ENCODE peak calls at places on chromosomes 13 and 19, in nine cellular contexts. L is tibial nerve, A is A549, U is suprapubic skin, I is ovary, Z is endodermal cell, J is psoas muscle, R is cardiac muscle cell, B is tibial artery. W is an unnamed sample. For H3K4me1, the result is how much of the 10 kb centered on the place peaks cover.

GRCh38 chr13:111924676-111925075 is 142.3 kb upstream of the SOX1 start:
- DNase-seq in L (no peak), A (no peak), U (peak), I (no peak), Z (no peak), J (no peak), R (no peak), B (no peak), W (no peak)

GRCh38 chr13:49086711-49087110 is 111.0 kb downstream of the FNDC3A start:
- DNase-seq in L (no peak), A (no peak), U (no peak), I (no peak), Z (no peak), J (no peak), R (no peak), B (no peak), W (no peak)

GRCh38 chr13:52765991-52766390 is 26.4 kb upstream of the CNMD start:
- DNase-seq in L (no peak), A (no peak), U (no peak), I (no peak), Z (no peak), J (no peak), R (no peak), B (no peak), W (no peak)

GRCh38 chr13:99370476-99371272 is 63.5 kb upstream of the GPR183 start:
- DNase-seq in L (no peak), A (no peak), U (peak), I (no peak), Z (peak), J (no peak), R (no peak), B (no peak), W (no peak)

GRCh38 chr19:35856546-35857149 is at the start of gene KIRREL2:
- DNase-seq in L (no peak), A (peak), U (no peak), I (no peak), Z (peak), J (no peak), R (peak), B (no peak), W (no peak)

GRCh38 chr19:57465680-57466381 is 8.9 kb upstream of the VN1R1 start:
- DNase-seq in L (no peak), A (peak), U (no peak), I (no peak), Z (peak), J (no peak), R (no peak), B (no peak), W (no peak)

GRCh38 chr19:4897146-4897545 is 5.5 kb downstream of the ARRDC5 start:
- DNase-seq in L (no peak), A (no peak), U (no peak), I (no peak), Z (no peak), J (no peak), R (no peak), B (no peak), W (no peak)

GRCh38 chr13:24692541-24692940 is 12.3 kb downstream of the ATP12A start:
- DNase-seq in L (peak), A (no peak), U (no peak), I (no peak), Z (no peak), J (peak), R (no peak), B (peak), W (no peak)

GRCh38 chr19:12783849-12784393 is 7.4 kb upstream of the JUNB start:
- DNase-seq in L (no peak), A (no peak), U (no peak), I (peak), Z (peak), J (peak), R (no peak), B (peak), W (no peak)
- H3K4me1 ChIP-seq in L (half or more), A (half or more), U (half or more), I (under half), Z (under half), J (under half), R (under half), B (half or more), W (half or more)

GRCh38 chr19:1510807-1511206 is 2.0 kb downstream of the ADAMTSL5 start:
- DNase-seq in L (no peak), A (no peak), U (no peak), I (no peak), Z (no peak), J (no peak), R (no peak), B (no peak), W (no peak)
- H3K4me1 ChIP-seq in L (under half), A (under half), U (under half), I (under half), Z (under half), J (under half), R (under half), B (under half), W (under half)

GRCh38 chr19:12330340-12330739 is 3.1 kb downstream of the ZNF563 start:
- DNase-seq in L (no peak), A (no peak), U (no peak), I (no peak), Z (no peak), J (no peak), R (no peak), B (no peak), W (no peak)
- H3K4me1 ChIP-seq in L (under half), A (under half), U (under half), I (under half), Z (under half), J (under half), R (under half), B (under half), W (under half)

GRCh38 chr13:33274264-33274663 is 11.3 kb downstream of the STARD13 start:
- DNase-seq in L (no peak), A (no peak), U (no peak), I (no peak), Z (no peak), J (no peak), R (no peak), B (no peak), W (no peak)
- H3K4me1 ChIP-seq in L (under half), A (half or more), U (half or more), I (under half), Z (under half), J (under half), R (under half), B (half or more), W (under half)

GRCh38 chr19:55483681-55484361 is 1.2 kb upstream of the NAT14 start:
- DNase-seq in L (no peak), A (no peak), U (no peak), I (no peak), Z (peak), J (no peak), R (no peak), B (no peak), W (no peak)

GRCh38 chr19:55482967-55483671 is 1.9 kb upstream of the NAT14 start:
- DNase-seq in L (no peak), A (no peak), U (no peak), I (no peak), Z (peak), J (no peak), R (no peak), B (no peak), W (no peak)

GRCh38 chr19:55485439-55486011 is 537 bp downstream of the NAT14 start:
- DNase-seq in L (no peak), A (no peak), U (no peak), I (no peak), Z (peak), J (no peak), R (no peak), B (no peak), W (no peak)

GRCh38 chr19:55486043-55486970 is 1.3 kb downstream of the NAT14 start:
- DNase-seq in L (no peak), A (no peak), U (no peak), I (no peak), Z (peak), J (no peak), R (no peak), B (no peak), W (no peak)

GRCh38 chr19:55484571-55485438 is at the start of gene NAT14:
- DNase-seq in L (no peak), A (peak), U (no peak), I (peak), Z (peak), J (peak), R (peak), B (no peak), W (no peak)
- H3K4me1 ChIP-seq in L (under half), A (half or more), U (under half), I (under half), Z (under half), J (under half), R (under half), B (half or more), W (under half)

GRCh38 chr19:48627211-48627864 is 8.0 kb downstream of the SPHK2 start:
- DNase-seq in L (no peak), A (no peak), U (no peak), I (peak), Z (peak), J (no peak), R (no peak), B (peak), W (no peak)

GRCh38 chr19:48629599-48630288 is 7.4 kb downstream of the DBP start:
- DNase-seq in L (no peak), A (no peak), U (no peak), I (peak), Z (peak), J (peak), R (peak), B (peak), W (no peak)

GRCh38 chr19:48628486-48629296 is 8.5 kb downstream of the DBP start:
- DNase-seq in L (no peak), A (no peak), U (no peak), I (peak), Z (no peak), J (no peak), R (no peak), B (peak), W (no peak)

GRCh38 chr19:48629297-48629598 is 7.9 kb downstream of the DBP start:
- DNase-seq in L (no peak), A (no peak), U (no peak), I (peak), Z (no peak), J (no peak), R (no peak), B (peak), W (no peak)

GRCh38 chr19:48627865-48628314 is 8.6 kb downstream of the SPHK2 start:
- DNase-seq in L (no peak), A (no peak), U (no peak), I (peak), Z (no peak), J (no peak), R (no peak), B (no peak), W (no peak)
- H3K4me1 ChIP-seq in L (under half), A (under half), U (half or more), I (under half), Z (under half), J (under half), R (under half), B (under half), W (under half)

GRCh38 chr13:108195861-108196260 is 19.5 kb downstream of the LIG4 start:
- DNase-seq in L (no peak), A (no peak), U (no peak), I (no peak), Z (no peak), J (no peak), R (no peak), B (no peak), W (no peak)
- H3K4me1 ChIP-seq in L (under half), A (under half), U (under half), I (under half), Z (under half), J (under half), R (under half), B (under half), W (under half)

DNA sequence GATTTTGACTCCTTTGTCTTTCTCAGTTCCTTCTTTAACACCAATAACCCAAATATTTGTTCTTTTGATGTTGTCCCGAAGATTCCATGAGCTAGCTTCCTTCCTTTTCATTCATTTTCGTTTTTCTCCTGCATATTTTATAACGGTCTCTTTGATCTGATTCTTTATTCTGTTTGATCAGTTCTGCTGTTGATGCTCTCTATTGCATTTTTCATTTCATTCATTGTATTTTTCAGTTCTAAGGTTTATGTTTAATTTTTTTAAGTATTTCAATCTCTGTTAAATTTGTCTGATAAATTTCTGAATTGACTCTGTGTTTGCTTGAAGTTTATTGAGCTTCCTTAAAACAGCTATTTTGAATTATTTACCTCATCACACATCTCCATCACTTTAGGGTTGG is 68.4 kb upstream of the LRCH1 start:
- DNase-seq in L (no peak), A (no peak), U (no peak), I (no peak), Z (no peak), J (no peak), R (no peak), B (no peak), W (no peak)
- H3K4me1 ChIP-seq in L (under half), A (under half), U (under half), I (under half), Z (under half), J (under half), R (under half), B (under half), W (under half)

GRCh38 chr13:74264333-74264732 is 130.1 kb upstream of the KLF12 start:
- DNase-seq in L (no peak), A (no peak), U (no peak), I (no peak), Z (no peak), J (no peak), R (no peak), B (no peak), W (no peak)
- H3K4me1 ChIP-seq in L (under half), A (under half), U (under half), I (under half), Z (under half), J (under half), R (under half), B (under half), W (under half)

DNA sequence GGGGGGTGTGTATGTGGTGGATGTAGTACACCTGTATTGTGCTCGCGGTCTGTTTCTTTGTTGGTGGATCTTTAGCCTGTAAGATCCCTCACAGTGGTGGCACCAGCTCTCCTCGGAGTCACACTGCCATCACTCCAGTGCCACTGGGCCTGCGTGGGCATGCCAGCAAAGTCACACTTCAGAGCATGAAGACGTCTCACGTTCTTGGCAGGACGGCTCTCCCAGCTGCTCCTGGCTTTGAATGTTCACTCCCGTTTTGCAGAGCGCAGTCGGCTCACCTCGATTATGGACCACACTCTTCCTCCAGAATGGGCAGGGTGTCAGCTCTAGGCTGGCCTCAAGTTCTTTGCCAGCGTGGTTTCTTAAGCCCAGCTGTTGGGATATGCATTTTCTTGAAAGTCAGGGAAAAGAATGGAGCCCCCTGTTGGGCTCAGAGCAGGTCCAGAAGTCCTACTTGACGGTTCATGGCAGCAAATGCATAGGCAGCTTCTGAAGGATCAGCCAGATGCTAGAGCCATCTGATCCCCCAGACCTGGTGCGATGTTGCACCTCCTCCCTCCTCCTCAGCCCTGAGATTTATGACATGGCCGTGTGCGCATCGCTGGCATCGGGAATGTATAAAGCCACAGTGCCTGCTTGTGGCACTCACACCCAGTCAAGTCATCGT is 40.4 kb upstream of the NPAS1 start:
- DNase-seq in L (no peak), A (no peak), U (no peak), I (no peak), Z (peak), J (no peak), R (no peak), B (peak), W (no peak)
- H3K4me1 ChIP-seq in L (half or more), A (half or more), U (half or more), I (under half), Z (under half), J (half or more), R (under half), B (half or more), W (half or more)

W was measured in thoracic aorta.